ENCODE peak calls at places on chromosomes 3 and 15, in nine cellular contexts. One of them, this sample, is unnamed.

GRCh38 chr3:195825191-195825588 is 13.5 kb upstream of the MUC4 start:
- DNase-seq in GM12891: no peak
- DNase-seq in COR-L47: no peak
- DNase-seq in AG04449: no peak
- DNase-seq in iPS-NIHi11: no peak
- DNase-seq in dorsolateral prefrontal cortex: no peak
- DNase-seq in sigmoid colon: no peak
- DNase-seq in stimulated activated naive CD4-positive, alpha-beta T cell treated with Interleukin-2 at 50 U/mL for 16 hours: no peak
- DNase-seq in OCI-LY7: no peak
- DNase-seq in this sample: no peak

GRCh38 chr3:13013994-13014754 is 59.1 kb downstream of the IQSEC1 start:
- DNase-seq in COR-L47: no peak
- DNase-seq in GM12891: no peak
- DNase-seq in dorsolateral prefrontal cortex: no peak
- DNase-seq in iPS-NIHi11: no peak
- DNase-seq in OCI-LY7: peak
- DNase-seq in stimulated activated naive CD4-positive, alpha-beta T cell treated with Interleukin-2 at 50 U/mL for 16 hours: peak
- DNase-seq in sigmoid colon: peak
- DNase-seq in AG04449: no peak
- DNase-seq in this sample: no peak

GRCh38 chr3:175732053-175732452 is 872.9 kb downstream of the NAALADL2 start:
- DNase-seq in iPS-NIHi11: no peak
- DNase-seq in COR-L47: peak
- DNase-seq in stimulated activated naive CD4-positive, alpha-beta T cell treated with Interleukin-2 at 50 U/mL for 16 hours: no peak
- DNase-seq in sigmoid colon: no peak
- DNase-seq in GM12891: no peak
- DNase-seq in OCI-LY7: no peak
- DNase-seq in dorsolateral prefrontal cortex: no peak
- DNase-seq in AG04449: no peak
- DNase-seq in this sample: no peak

GRCh38 chr3:189148090-189148507 is 23.7 kb upstream of the TPRG1 start:
- DNase-seq in GM12891: peak
- DNase-seq in dorsolateral prefrontal cortex: peak
- DNase-seq in AG04449: no peak
- DNase-seq in stimulated activated naive CD4-positive, alpha-beta T cell treated with Interleukin-2 at 50 U/mL for 16 hours: peak
- DNase-seq in sigmoid colon: peak
- DNase-seq in COR-L47: peak
- DNase-seq in OCI-LY7: peak
- DNase-seq in iPS-NIHi11: peak
- DNase-seq in this sample: peak

GRCh38 chr3:64518950-64519349 is 168.8 kb downstream of the ADAMTS9 start:
- DNase-seq in iPS-NIHi11: no peak
- DNase-seq in COR-L47: no peak
- DNase-seq in AG04449: peak
- DNase-seq in GM12891: no peak
- DNase-seq in dorsolateral prefrontal cortex: no peak
- DNase-seq in sigmoid colon: no peak
- DNase-seq in stimulated activated naive CD4-positive, alpha-beta T cell treated with Interleukin-2 at 50 U/mL for 16 hours: no peak
- DNase-seq in OCI-LY7: no peak
- DNase-seq in this sample: no peak

GRCh38 chr15:57681011-57681410 is 25.5 kb upstream of the POLR2M start:
- DNase-seq in AG04449: no peak
- DNase-seq in stimulated activated naive CD4-positive, alpha-beta T cell treated with Interleukin-2 at 50 U/mL for 16 hours: no peak
- DNase-seq in dorsolateral prefrontal cortex: no peak
- DNase-seq in sigmoid colon: no peak
- DNase-seq in iPS-NIHi11: no peak
- DNase-seq in OCI-LY7: no peak
- DNase-seq in GM12891: no peak
- DNase-seq in COR-L47: no peak
- DNase-seq in this sample: no peak

GRCh38 chr3:43455233-43455632 is 166.6 kb downstream of the ANO10 start:
- DNase-seq in stimulated activated naive CD4-positive, alpha-beta T cell treated with Interleukin-2 at 50 U/mL for 16 hours: no peak
- DNase-seq in AG04449: peak
- DNase-seq in OCI-LY7: no peak
- DNase-seq in COR-L47: no peak
- DNase-seq in GM12891: no peak
- DNase-seq in iPS-NIHi11: peak
- DNase-seq in sigmoid colon: no peak
- DNase-seq in dorsolateral prefrontal cortex: no peak
- DNase-seq in this sample: no peak

GRCh38 chr15:40594429-40594836 is 384 bp downstream of the KNL1 start:
- DNase-seq in AG04449: no peak
- DNase-seq in OCI-LY7: peak
- DNase-seq in sigmoid colon: peak
- DNase-seq in GM12891: peak
- DNase-seq in dorsolateral prefrontal cortex: peak
- DNase-seq in stimulated activated naive CD4-positive, alpha-beta T cell treated with Interleukin-2 at 50 U/mL for 16 hours: no peak
- DNase-seq in COR-L47: peak
- DNase-seq in iPS-NIHi11: peak
- DNase-seq in this sample: peak

GRCh38 chr15:50219820-50220219 is 37.8 kb downstream of the SLC27A2 start:
- DNase-seq in GM12891: no peak
- DNase-seq in OCI-LY7: no peak
- DNase-seq in iPS-NIHi11: no peak
- DNase-seq in AG04449: peak
- DNase-seq in dorsolateral prefrontal cortex: no peak
- DNase-seq in sigmoid colon: no peak
- DNase-seq in stimulated activated naive CD4-positive, alpha-beta T cell treated with Interleukin-2 at 50 U/mL for 16 hours: no peak
- DNase-seq in COR-L47: no peak
- DNase-seq in this sample: peak

GRCh38 chr3:81643721-81644120 is 117.7 kb downstream of the GBE1 start:
- DNase-seq in sigmoid colon: no peak
- DNase-seq in COR-L47: peak
- DNase-seq in OCI-LY7: no peak
- DNase-seq in iPS-NIHi11: peak
- DNase-seq in dorsolateral prefrontal cortex: no peak
- DNase-seq in GM12891: no peak
- DNase-seq in stimulated activated naive CD4-positive, alpha-beta T cell treated with Interleukin-2 at 50 U/mL for 16 hours: no peak
- DNase-seq in AG04449: peak
- DNase-seq in this sample: peak

GRCh38 chr15:80578206-80578595 is 116.9 kb upstream of the ABHD17C start:
- DNase-seq in stimulated activated naive CD4-positive, alpha-beta T cell treated with Interleukin-2 at 50 U/mL for 16 hours: no peak
- DNase-seq in GM12891: no peak
- DNase-seq in COR-L47: no peak
- DNase-seq in sigmoid colon: peak
- DNase-seq in OCI-LY7: no peak
- DNase-seq in iPS-NIHi11: no peak
- DNase-seq in dorsolateral prefrontal cortex: no peak
- DNase-seq in AG04449: no peak
- DNase-seq in this sample: no peak

GRCh38 chr15:52225230-52225629 is 34.0 kb upstream of the GNB5 start:
- DNase-seq in iPS-NIHi11: no peak
- DNase-seq in GM12891: no peak
- DNase-seq in COR-L47: no peak
- DNase-seq in sigmoid colon: no peak
- DNase-seq in OCI-LY7: peak
- DNase-seq in stimulated activated naive CD4-positive, alpha-beta T cell treated with Interleukin-2 at 50 U/mL for 16 hours: no peak
- DNase-seq in AG04449: no peak
- DNase-seq in dorsolateral prefrontal cortex: no peak
- DNase-seq in this sample: no peak

GRCh38 chr15:20659265-20659664 is 117.7 kb upstream of the GOLGA6L6 start:
- DNase-seq in AG04449: no peak
- DNase-seq in GM12891: no peak
- DNase-seq in sigmoid colon: no peak
- DNase-seq in OCI-LY7: no peak
- DNase-seq in dorsolateral prefrontal cortex: no peak
- DNase-seq in iPS-NIHi11: no peak
- DNase-seq in COR-L47: no peak
- DNase-seq in stimulated activated naive CD4-positive, alpha-beta T cell treated with Interleukin-2 at 50 U/mL for 16 hours: no peak
- DNase-seq in this sample: no peak

GRCh38 chr3:168647582-168647981 is 551.9 kb upstream of the GOLIM4 start:
- DNase-seq in OCI-LY7: no peak
- DNase-seq in stimulated activated naive CD4-positive, alpha-beta T cell treated with Interleukin-2 at 50 U/mL for 16 hours: no peak
- DNase-seq in iPS-NIHi11: no peak
- DNase-seq in dorsolateral prefrontal cortex: no peak
- DNase-seq in COR-L47: no peak
- DNase-seq in sigmoid colon: no peak
- DNase-seq in GM12891: no peak
- DNase-seq in AG04449: no peak
- DNase-seq in this sample: no peak

GRCh38 chr3:177300842-177301241 is 103.6 kb upstream of the TBL1XR1 start:
- DNase-seq in OCI-LY7: no peak
- DNase-seq in iPS-NIHi11: no peak
- DNase-seq in sigmoid colon: no peak
- DNase-seq in AG04449: no peak
- DNase-seq in stimulated activated naive CD4-positive, alpha-beta T cell treated with Interleukin-2 at 50 U/mL for 16 hours: no peak
- DNase-seq in COR-L47: no peak
- DNase-seq in GM12891: no peak
- DNase-seq in dorsolateral prefrontal cortex: no peak
- DNase-seq in this sample: no peak